ENCODE peak calls at places on chromosomes 3 and 15, in four cellular contexts. H is suprapubic skin; E is CD8-positive, alpha-beta T cell; M is body of pancreas. R is an unnamed sample.
A peak's percentile ranks its signal among the peaks of the same experiment; 100 is the strongest.

GRCh38 chr3:46673151-46674030 is 20.1 kb downstream of the ALS2CL start:
- DNase-seq in H (peak; percentile 50), E (no peak), M (peak; percentile 1), R (peak; percentile 47)

GRCh38 chr3:50264389-50264963 is 4.5 kb upstream of the SEMA3B start:
- DNase-seq in H (no peak), E (no peak), M (peak; percentile 86), R (peak; percentile 89)

GRCh38 chr3:43180027-43180426 is 74.1 kb upstream of the POMGNT2 start:
- DNase-seq in H (no peak), E (peak; percentile 27), M (peak; percentile 58), R (no peak)

GRCh38 chr3:59540241-59540640 is 490.4 kb upstream of the CFAP20DC start:
- DNase-seq in H (no peak), E (no peak), M (no peak), R (no peak)

GRCh38 chr15:98903377-98904018 is 104.1 kb downstream of the PGPEP1L start:
- DNase-seq in H (no peak), E (no peak), M (no peak), R (no peak)

GRCh38 chr15:77840962-77841361 is 208.2 kb upstream of the LINGO1 start:
- DNase-seq in H (no peak), E (no peak), M (no peak), R (no peak)

GRCh38 chr15:59946084-59946483 is 58.0 kb upstream of the FOXB1 start:
- DNase-seq in H (no peak), E (no peak), M (no peak), R (no peak)

GRCh38 chr3:150238995-150239612 is 169.0 kb upstream of the TSC22D2 start:
- DNase-seq in H (no peak), E (no peak), M (peak; percentile 38), R (no peak)

GRCh38 chr3:55481918-55482495 is 5.1 kb downstream of the WNT5A start:
- DNase-seq in H (no peak), E (no peak), M (no peak), R (no peak)

GRCh38 chr3:161171639-161172552 is 49.2 kb upstream of the NMD3 start:
- DNase-seq in H (no peak), E (no peak), M (no peak), R (no peak)

GRCh38 chr3:89488800-89489580 is 381.6 kb downstream of the EPHA3 start:
- DNase-seq in H (no peak), E (no peak), M (no peak), R (no peak)

GRCh38 chr3:28485164-28485563 is 136.5 kb upstream of the AZI2 start:
- DNase-seq in H (no peak), E (no peak), M (no peak), R (no peak)

GRCh38 chr15:100711479-100712130 is 109.2 kb downstream of the ASB7 start:
- DNase-seq in H (no peak), E (no peak), M (no peak), R (no peak)

GRCh38 chr3:166283856-166284255 is 446.6 kb upstream of the BCHE start:
- DNase-seq in H (no peak), E (no peak), M (no peak), R (no peak)

GRCh38 chr3:115052906-115053305 is 94.2 kb downstream of the ZBTB20 start:
- DNase-seq in H (no peak), E (no peak), M (no peak), R (no peak)

GRCh38 chr3:130748981-130749380 is 2.4 kb upstream of the PIK3R4 start:
- DNase-seq in H (no peak), E (no peak), M (no peak), R (no peak)

GRCh38 chr15:45121706-45122417 is 7.7 kb downstream of the DUOXA2 start:
- DNase-seq in H (no peak), E (no peak), M (no peak), R (no peak)

GRCh38 chr3:177150970-177151627 is 46.2 kb downstream of the TBL1XR1 start:
- DNase-seq in H (no peak), E (no peak), M (no peak), R (no peak)

GRCh38 chr3:152071924-152072323 is 196.8 kb upstream of the MBNL1 start:
- DNase-seq in H (no peak), E (no peak), M (no peak), R (no peak)

GRCh38 chr3:31132132-31132769 is 237.8 kb upstream of the GADL1 start:
- DNase-seq in H (no peak), E (no peak), M (no peak), R (no peak)

GRCh38 chr3:122969585-122970453 is 57.7 kb downstream of the SEMA5B start:
- DNase-seq in H (no peak), E (no peak), M (no peak), R (no peak)

GRCh38 chr3:111012388-111013248 is 59.0 kb upstream of the NECTIN3 start:
- DNase-seq in H (no peak), E (no peak), M (peak; percentile 10), R (no peak)

GRCh38 chr15:62573856-62574255 is 408.8 kb upstream of the C2CD4B start:
- DNase-seq in H (no peak), E (no peak), M (no peak), R (no peak)

GRCh38 chr15:73936181-73936580 is 9.9 kb downstream of the LOXL1 start:
- DNase-seq in H (no peak), E (no peak), M (peak; percentile 28), R (no peak)
- TF ChIP-seq CTCF in H (no peak), E (no peak), M (no peak), R (no peak)

DNA sequence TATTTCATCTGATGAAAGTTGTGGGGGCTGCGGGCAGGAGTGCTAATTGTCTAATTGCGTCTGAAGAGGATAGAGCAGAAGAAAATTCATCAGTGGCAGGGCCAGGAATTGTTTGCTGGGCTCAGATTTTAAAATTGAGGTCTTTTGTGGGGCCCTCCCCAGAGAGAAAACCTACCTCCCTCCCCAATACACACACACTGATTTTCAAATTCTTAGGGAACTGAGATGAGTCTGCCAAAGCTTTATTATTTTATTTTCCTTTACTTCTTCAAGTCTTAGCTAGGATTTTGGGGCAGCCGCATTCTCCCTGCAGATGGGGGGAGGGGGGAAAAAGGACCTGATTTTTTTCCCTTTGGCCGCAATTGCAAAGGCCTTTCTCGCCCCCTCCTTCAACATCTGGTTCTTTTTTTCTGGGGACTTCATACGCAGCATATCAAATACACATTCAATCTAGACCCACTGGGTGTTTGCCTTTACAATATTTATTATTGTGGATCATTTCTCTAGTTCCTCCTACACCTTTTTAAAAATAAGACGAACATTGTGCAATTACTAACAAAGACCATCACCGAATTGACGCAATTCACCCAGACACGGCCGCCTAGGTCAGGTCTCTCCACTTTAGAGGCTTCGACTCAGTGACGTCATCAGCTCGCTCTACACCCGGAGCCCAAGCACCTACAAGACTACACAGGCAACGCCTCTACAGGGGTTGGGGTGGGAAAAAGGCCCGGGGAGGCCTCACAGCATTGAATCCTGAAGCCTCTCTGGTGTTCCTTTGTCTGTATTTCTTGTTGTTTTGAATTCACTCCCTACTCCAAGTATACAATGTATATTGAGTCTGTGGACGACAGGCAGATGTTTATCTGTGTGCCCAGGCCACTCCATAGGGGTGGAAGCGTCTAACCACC is 16.8 kb downstream of the ZIC4 start:
- DNase-seq in H (no peak), E (no peak), M (no peak), R (no peak)
- H3K4me1 ChIP-seq in H (peaks cover 34% of the 10 kb centered on the region), E (no peaks in the 10 kb centered on the region), M (peaks cover 32% of the 10 kb centered on the region), R (peaks cover 4% of the 10 kb centered on the region)

GRCh38 chr3:185498503-185499396 is at the start of gene TMEM41A:
- DNase-seq in H (peak; percentile 97), E (peak; percentile 84), M (peak; percentile 95), R (peak; percentile 95)
- TF ChIP-seq CTCF in H (no peak), E (no peak), M (peak; percentile 1), R (no peak)

GRCh38 chr15:40105517-40106202 is 3.0 kb downstream of the BMF start:
- DNase-seq in H (no peak), E (no peak), M (no peak), R (no peak)
- H3K4me1 ChIP-seq in H (peaks cover 82% of the 10 kb centered on the region), E (peaks cover 40% of the 10 kb centered on the region), M (peaks cover 85% of the 10 kb centered on the region), R (peaks cover 80% of the 10 kb centered on the region)

GRCh38 chr15:52337198-52337853 is 41.7 kb upstream of the MYO5C start:
- DNase-seq in H (no peak), E (no peak), M (no peak), R (no peak)

GRCh38 chr15:52338891-52339290 is 43.3 kb upstream of the MYO5C start:
- DNase-seq in H (no peak), E (no peak), M (no peak), R (no peak)

GRCh38 chr15:52334491-52335160 is 39.0 kb upstream of the MYO5C start:
- DNase-seq in H (no peak), E (no peak), M (no peak), R (no peak)

GRCh38 chr15:52337961-52338535 is 42.4 kb upstream of the MYO5C start:
- DNase-seq in H (no peak), E (no peak), M (no peak), R (no peak)

DNA sequence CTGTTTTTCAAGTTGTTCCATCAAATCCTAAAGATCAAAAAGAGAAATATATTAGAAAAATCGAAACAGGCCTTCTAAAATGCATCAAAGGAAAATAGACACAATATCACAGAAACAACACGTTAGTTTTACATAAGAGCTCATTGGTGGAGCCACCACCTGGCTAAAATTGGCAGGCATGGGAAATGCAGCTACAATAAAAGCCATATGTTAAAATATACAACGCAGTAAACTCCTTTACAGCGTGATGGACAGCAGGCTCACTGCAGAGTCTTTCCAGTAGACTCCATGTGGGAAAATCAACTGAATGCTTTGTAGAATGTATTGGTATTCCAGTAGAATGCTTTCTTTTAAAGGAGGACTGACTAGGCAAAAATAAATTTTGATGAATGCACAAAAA is 40.9 kb upstream of the MYO5C start:
- DNase-seq in H (no peak), E (no peak), M (peak; percentile 41), R (no peak)
- TF ChIP-seq CTCF in H (no peak), E (no peak), M (peak; percentile 43), R (no peak)

GRCh38 chr3:48595526-48596121 is 495 bp upstream of the COL7A1 start:
- DNase-seq in H (no peak), E (no peak), M (peak; percentile 30), R (peak; percentile 51)

GRCh38 chr3:48598323-48599076 is 3.4 kb upstream of the COL7A1 start:
- DNase-seq in H (no peak), E (no peak), M (peak; percentile 17), R (peak; percentile 43)

GRCh38 chr3:48597408-48597800 is 2.3 kb upstream of the COL7A1 start:
- DNase-seq in H (no peak), E (no peak), M (no peak), R (no peak)

GRCh38 chr3:48596157-48596556 is 1.0 kb upstream of the COL7A1 start:
- DNase-seq in H (no peak), E (no peak), M (no peak), R (peak; percentile 41)

GRCh38 chr3:48596676-48597407 is 1.7 kb upstream of the COL7A1 start:
- DNase-seq in H (no peak), E (no peak), M (no peak), R (peak; percentile 66)
- H3K4me1 ChIP-seq in H (peaks cover 87% of the 10 kb centered on the region), E (no peaks in the 10 kb centered on the region), M (peaks cover 13% of the 10 kb centered on the region), R (peaks cover 4% of the 10 kb centered on the region)

GRCh38 chr3:160020057-160020711 is 31.5 kb downstream of the IL12A start:
- DNase-seq in H (no peak), E (no peak), M (no peak), R (no peak)
- TF ChIP-seq CTCF in H (no peak), E (no peak), M (no peak), R (no peak)

GRCh38 chr15:93065641-93066045 is 23.4 kb downstream of the RGMA start:
- DNase-seq in H (no peak), E (no peak), M (no peak), R (peak; percentile 69)
- H3K4me1 ChIP-seq in H (peaks cover 61% of the 10 kb centered on the region), E (no peaks in the 10 kb centered on the region), M (peaks cover 32% of the 10 kb centered on the region), R (no peaks in the 10 kb centered on the region)